ENCODE peak calls at places on chromosome 6, in four cellular contexts. One of them, this sample, is unnamed.

GRCh38 chr6:42514746-42515145 is 49.1 kb upstream of the UBR2 start:
- DNase-seq in testis: no peak
- DNase-seq in heart left ventricle: no peak
- DNase-seq in effector memory CD4-positive, alpha-beta T cell: no peak
- DNase-seq in this sample: no peak

GRCh38 chr6:96809119-96809518 is 28.2 kb downstream of the GPR63 start:
- DNase-seq in heart left ventricle: no peak
- DNase-seq in effector memory CD4-positive, alpha-beta T cell: no peak
- DNase-seq in testis: no peak
- DNase-seq in this sample: no peak

GRCh38 chr6:142945446-142946180 is 637 bp upstream of the HIVEP2 start:
- DNase-seq in effector memory CD4-positive, alpha-beta T cell: peak
- DNase-seq in testis: peak
- DNase-seq in heart left ventricle: no peak
- DNase-seq in this sample: peak

GRCh38 chr6:138563231-138563630 is 63.9 kb upstream of the NHSL1 start:
- DNase-seq in heart left ventricle: no peak
- DNase-seq in effector memory CD4-positive, alpha-beta T cell: no peak
- DNase-seq in testis: no peak
- DNase-seq in this sample: no peak

GRCh38 chr6:161327360-161327953 is 53.6 kb upstream of the AGPAT4 start:
- DNase-seq in heart left ventricle: no peak
- DNase-seq in effector memory CD4-positive, alpha-beta T cell: no peak
- DNase-seq in testis: no peak
- DNase-seq in this sample: no peak

GRCh38 chr6:129671442-129672344 is 38.3 kb downstream of the ARHGAP18 start:
- DNase-seq in effector memory CD4-positive, alpha-beta T cell: peak
- DNase-seq in testis: no peak
- DNase-seq in heart left ventricle: no peak
- DNase-seq in this sample: peak

GRCh38 chr6:83511901-83512681 is at the start of gene PRSS35:
- DNase-seq in heart left ventricle: peak
- DNase-seq in effector memory CD4-positive, alpha-beta T cell: no peak
- DNase-seq in testis: peak
- DNase-seq in this sample: no peak

GRCh38 chr6:16273266-16273665 is 34.9 kb downstream of the GMPR start:
- DNase-seq in testis: no peak
- DNase-seq in effector memory CD4-positive, alpha-beta T cell: no peak
- DNase-seq in heart left ventricle: no peak
- DNase-seq in this sample: no peak

GRCh38 chr6:137849709-137850093 is 17.4 kb upstream of the TNFAIP3 start:
- DNase-seq in testis: no peak
- DNase-seq in heart left ventricle: no peak
- DNase-seq in effector memory CD4-positive, alpha-beta T cell: no peak
- DNase-seq in this sample: no peak

GRCh38 chr6:149468179-149468578 is 16.6 kb downstream of the ZC3H12D start:
- DNase-seq in heart left ventricle: no peak
- DNase-seq in effector memory CD4-positive, alpha-beta T cell: no peak
- DNase-seq in testis: no peak
- DNase-seq in this sample: no peak

GRCh38 chr6:149470948-149471347 is 13.9 kb downstream of the ZC3H12D start:
- DNase-seq in heart left ventricle: no peak
- DNase-seq in effector memory CD4-positive, alpha-beta T cell: no peak
- DNase-seq in testis: no peak
- DNase-seq in this sample: no peak

GRCh38 chr6:149463781-149464180 is 21.0 kb downstream of the ZC3H12D start:
- DNase-seq in heart left ventricle: no peak
- DNase-seq in testis: no peak
- DNase-seq in effector memory CD4-positive, alpha-beta T cell: no peak
- DNase-seq in this sample: no peak

GRCh38 chr6:149464411-149464810 is 20.4 kb downstream of the ZC3H12D start:
- DNase-seq in testis: no peak
- DNase-seq in heart left ventricle: no peak
- DNase-seq in effector memory CD4-positive, alpha-beta T cell: no peak
- DNase-seq in this sample: no peak

DNA sequence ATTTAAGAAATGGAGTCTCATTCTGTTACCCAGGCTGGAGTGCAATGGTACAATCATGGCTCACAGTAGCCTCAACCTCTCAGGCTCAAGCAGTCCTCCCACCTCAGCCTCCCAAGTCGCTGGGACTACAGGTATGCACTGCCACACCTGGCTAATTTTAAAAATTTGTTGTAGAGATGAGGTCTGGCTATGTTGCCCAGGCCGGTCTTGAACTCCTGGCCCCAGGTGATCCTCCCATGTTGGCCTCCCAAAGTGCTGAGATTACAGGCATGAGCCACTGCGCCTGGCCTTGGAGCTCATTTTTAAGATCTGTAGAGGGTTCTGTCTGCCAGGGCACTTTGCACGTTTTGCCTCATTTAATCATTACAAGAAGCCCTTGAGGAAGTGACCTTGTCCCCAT is 17.5 kb downstream of the ZC3H12D start:
- DNase-seq in testis: no peak
- DNase-seq in effector memory CD4-positive, alpha-beta T cell: no peak
- DNase-seq in heart left ventricle: no peak
- DNase-seq in this sample: no peak
- H3K4me3 ChIP-seq in testis: no peak
- H3K4me3 ChIP-seq in effector memory CD4-positive, alpha-beta T cell: no peak
- H3K4me3 ChIP-seq in heart left ventricle: no peak
- H3K4me3 ChIP-seq in this sample: no peak

GRCh38 chr6:33933101-33933500 is 129.3 kb upstream of the MLN start:
- DNase-seq in effector memory CD4-positive, alpha-beta T cell: no peak
- DNase-seq in heart left ventricle: no peak
- DNase-seq in testis: no peak
- DNase-seq in this sample: no peak

GRCh38 chr6:33931799-33932198 is 128.0 kb upstream of the MLN start:
- DNase-seq in testis: no peak
- DNase-seq in effector memory CD4-positive, alpha-beta T cell: no peak
- DNase-seq in heart left ventricle: no peak
- DNase-seq in this sample: no peak

GRCh38 chr6:33936911-33937310 is 133.1 kb upstream of the MLN start:
- DNase-seq in testis: no peak
- DNase-seq in heart left ventricle: no peak
- DNase-seq in effector memory CD4-positive, alpha-beta T cell: no peak
- DNase-seq in this sample: no peak

GRCh38 chr6:33935439-33936080 is 131.8 kb upstream of the MLN start:
- DNase-seq in effector memory CD4-positive, alpha-beta T cell: no peak
- DNase-seq in heart left ventricle: no peak
- DNase-seq in testis: no peak
- DNase-seq in this sample: no peak

GRCh38 chr6:33934726-33935270 is 131.0 kb upstream of the MLN start:
- DNase-seq in effector memory CD4-positive, alpha-beta T cell: no peak
- DNase-seq in testis: no peak
- DNase-seq in heart left ventricle: no peak
- DNase-seq in this sample: no peak
- H3K4me3 ChIP-seq in effector memory CD4-positive, alpha-beta T cell: no peak
- H3K4me3 ChIP-seq in testis: no peak
- H3K4me3 ChIP-seq in heart left ventricle: no peak
- H3K4me3 ChIP-seq in this sample: no peak

GRCh38 chr6:167113047-167113446 is 9.8 kb upstream of the CCR6 start:
- DNase-seq in testis: no peak
- DNase-seq in heart left ventricle: no peak
- DNase-seq in effector memory CD4-positive, alpha-beta T cell: no peak
- DNase-seq in this sample: no peak
- H3K4me3 ChIP-seq in testis: no peak
- H3K4me3 ChIP-seq in heart left ventricle: no peak
- H3K4me3 ChIP-seq in effector memory CD4-positive, alpha-beta T cell: peak
- H3K4me3 ChIP-seq in this sample: peak

DNA sequence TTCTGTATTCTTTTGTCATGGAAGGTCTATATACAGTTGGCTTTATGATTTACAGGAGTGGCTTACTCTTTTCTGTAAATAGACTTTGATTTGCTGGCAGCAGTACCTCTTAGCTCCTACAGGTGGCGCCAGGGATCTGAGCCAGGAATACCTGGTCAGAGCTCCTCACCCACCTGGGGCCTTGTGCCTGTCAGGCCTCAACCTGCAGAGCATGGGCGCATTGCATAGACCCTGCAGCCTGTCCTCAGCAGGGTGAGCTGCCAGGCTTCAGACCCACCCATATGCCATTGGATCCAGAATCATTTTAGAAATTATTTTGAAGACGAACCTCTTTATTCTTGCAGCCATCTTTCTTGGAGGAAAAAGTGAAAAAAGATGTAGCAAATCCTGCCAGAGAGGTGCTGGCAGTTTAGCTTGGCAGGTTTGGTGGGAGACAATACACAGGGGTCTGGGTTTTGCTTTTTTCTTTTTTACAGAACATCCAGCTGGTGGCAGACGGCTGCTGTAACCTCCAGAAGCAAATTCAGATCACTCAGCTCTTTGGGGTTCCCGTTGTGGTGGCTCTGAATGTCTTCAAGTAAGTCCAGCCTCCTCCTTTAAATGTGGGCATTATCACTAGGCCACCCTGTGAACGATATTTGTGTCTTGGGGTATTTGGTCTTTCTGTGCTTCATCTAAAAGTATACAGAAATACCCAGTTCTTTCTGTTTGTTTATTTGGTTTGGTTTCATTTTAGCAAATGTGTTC is 149.1 kb downstream of the MTHFD1L start:
- DNase-seq in testis: peak
- DNase-seq in effector memory CD4-positive, alpha-beta T cell: peak
- DNase-seq in heart left ventricle: peak
- DNase-seq in this sample: peak
- H3K4me3 ChIP-seq in testis: no peak
- H3K4me3 ChIP-seq in effector memory CD4-positive, alpha-beta T cell: no peak
- H3K4me3 ChIP-seq in heart left ventricle: peak
- H3K4me3 ChIP-seq in this sample: no peak

DNA sequence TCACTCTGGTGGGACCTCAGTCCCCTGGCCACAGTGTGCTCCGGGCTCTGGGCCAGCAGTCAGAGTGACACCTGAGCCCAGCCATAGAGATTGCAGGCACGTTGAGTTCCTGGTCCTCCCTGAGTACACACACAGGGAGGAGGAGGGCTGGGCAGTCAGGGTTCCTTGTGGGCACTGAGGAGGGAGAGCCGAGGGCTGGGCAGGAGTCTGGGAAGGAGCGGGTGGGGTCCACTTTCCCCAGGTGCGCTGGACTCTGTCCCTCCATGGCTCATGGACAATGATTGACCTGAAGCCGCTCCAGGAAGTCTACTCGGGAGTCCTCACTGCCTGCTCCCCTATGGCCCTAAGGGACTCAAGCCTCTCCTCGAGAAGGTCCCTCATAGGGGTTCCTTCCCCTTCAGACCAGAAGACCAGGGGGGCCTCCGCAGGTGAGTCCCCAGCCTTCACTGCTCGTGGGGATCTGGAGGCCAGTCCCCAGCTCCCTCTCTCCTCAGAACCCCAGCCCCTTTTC is 1.1 kb downstream of the SLC44A4 start:
- DNase-seq in heart left ventricle: no peak
- DNase-seq in effector memory CD4-positive, alpha-beta T cell: no peak
- DNase-seq in testis: no peak
- DNase-seq in this sample: no peak
- H3K4me3 ChIP-seq in heart left ventricle: no peak
- H3K4me3 ChIP-seq in effector memory CD4-positive, alpha-beta T cell: no peak
- H3K4me3 ChIP-seq in testis: no peak
- H3K4me3 ChIP-seq in this sample: no peak

GRCh38 chr6:33578588-33579011 is 1.5 kb downstream of the BAK1 start:
- DNase-seq in testis: no peak
- DNase-seq in effector memory CD4-positive, alpha-beta T cell: peak
- DNase-seq in heart left ventricle: no peak
- DNase-seq in this sample: peak
- H3K4me3 ChIP-seq in testis: no peak
- H3K4me3 ChIP-seq in effector memory CD4-positive, alpha-beta T cell: peak
- H3K4me3 ChIP-seq in heart left ventricle: peak
- H3K4me3 ChIP-seq in this sample: peak

GRCh38 chr6:109793793-109794192 is 102.7 kb downstream of the FIG4 start:
- DNase-seq in heart left ventricle: no peak
- DNase-seq in effector memory CD4-positive, alpha-beta T cell: no peak
- DNase-seq in testis: no peak
- DNase-seq in this sample: no peak

GRCh38 chr6:109791301-109791700 is 100.2 kb downstream of the FIG4 start:
- DNase-seq in testis: peak
- DNase-seq in heart left ventricle: no peak
- DNase-seq in effector memory CD4-positive, alpha-beta T cell: no peak
- DNase-seq in this sample: no peak

GRCh38 chr6:109795994-109796555 is 105.0 kb downstream of the FIG4 start:
- DNase-seq in heart left ventricle: no peak
- DNase-seq in effector memory CD4-positive, alpha-beta T cell: no peak
- DNase-seq in testis: no peak
- DNase-seq in this sample: no peak

GRCh38 chr6:109793015-109793414 is 101.9 kb downstream of the FIG4 start:
- DNase-seq in testis: no peak
- DNase-seq in effector memory CD4-positive, alpha-beta T cell: no peak
- DNase-seq in heart left ventricle: no peak
- DNase-seq in this sample: no peak

GRCh38 chr6:109794201-109794926 is 103.3 kb downstream of the FIG4 start:
- DNase-seq in heart left ventricle: no peak
- DNase-seq in effector memory CD4-positive, alpha-beta T cell: no peak
- DNase-seq in testis: no peak
- DNase-seq in this sample: no peak
- H3K4me3 ChIP-seq in heart left ventricle: no peak
- H3K4me3 ChIP-seq in effector memory CD4-positive, alpha-beta T cell: no peak
- H3K4me3 ChIP-seq in testis: no peak
- H3K4me3 ChIP-seq in this sample: no peak

DNA sequence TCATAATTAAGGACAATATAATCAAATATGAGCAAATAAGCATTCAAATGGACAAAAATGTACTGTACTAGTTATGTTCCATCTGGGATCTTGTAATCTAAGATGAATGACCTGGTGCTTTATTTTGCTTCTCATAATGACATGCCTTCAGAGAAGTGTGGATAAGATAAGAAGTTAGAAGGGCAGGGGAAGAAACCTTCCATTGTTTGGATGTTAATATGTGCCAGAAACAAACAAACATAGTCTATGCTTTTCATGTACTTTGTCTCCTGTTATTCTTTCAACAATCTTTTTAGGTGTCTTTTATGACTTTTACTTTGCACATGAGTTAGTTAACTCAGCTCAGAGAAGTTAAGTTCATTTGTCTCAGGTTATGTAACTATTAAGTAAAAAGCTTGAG is 511.5 kb upstream of the SOX4 start:
- DNase-seq in testis: no peak
- DNase-seq in effector memory CD4-positive, alpha-beta T cell: no peak
- DNase-seq in heart left ventricle: no peak
- DNase-seq in this sample: no peak
- H3K4me3 ChIP-seq in testis: no peak
- H3K4me3 ChIP-seq in effector memory CD4-positive, alpha-beta T cell: no peak
- H3K4me3 ChIP-seq in heart left ventricle: no peak
- H3K4me3 ChIP-seq in this sample: no peak